ENCODE peak calls at places on chromosomes 16 and 17, in ten cellular contexts. F, Y, V, J, T, Z, K, C, P and M are unnamed samples.

GRCh38 chr16:11016524-11016988 is 72.2 kb downstream of the CLEC16A start:
- DNase-seq in Y (no peak), Z (no peak), C (no peak), P (no peak), T (no peak), V (no peak), J (no peak), K (no peak), F (no peak), M (no peak)

GRCh38 chr17:47959825-47960655 is 2.4 kb upstream of the PRR15L start:
- DNase-seq in P (no peak), V (no peak), Z (no peak), J (peak), F (no peak), K (no peak), T (peak), C (no peak), Y (no peak), M (peak)

GRCh38 chr17:80826955-80827645 is 164.5 kb upstream of the CHMP6 start:
- DNase-seq in K (no peak), P (no peak), F (peak), J (no peak), Z (peak), T (no peak), C (peak), Y (peak), V (peak), M (peak)

GRCh38 chr16:87921236-87921773 is 15.0 kb downstream of the CA5A start:
- DNase-seq in V (no peak), Z (no peak), T (no peak), C (peak), P (no peak), F (no peak), K (no peak), Y (no peak), J (peak), M (no peak)

GRCh38 chr16:860891-861290 is 60.4 kb upstream of the GNG13 start:
- DNase-seq in F (no peak), T (no peak), P (no peak), K (no peak), V (no peak), Z (no peak), J (no peak), C (no peak), Y (no peak), M (no peak)

GRCh38 chr16:87198328-87198731 is 118.9 kb downstream of the C16orf95 start:
- DNase-seq in Z (no peak), J (no peak), P (no peak), C (no peak), T (no peak), F (no peak), V (no peak), Y (no peak), K (no peak), M (peak)

GRCh38 chr16:17348826-17349225 is 121.9 kb downstream of the XYLT1 start:
- DNase-seq in Y (no peak), P (no peak), K (no peak), Z (no peak), F (no peak), C (no peak), T (no peak), J (no peak), V (no peak), M (no peak)

GRCh38 chr17:35117984-35118383 is 1.7 kb downstream of the RAD51D start:
- DNase-seq in K (no peak), V (no peak), Z (no peak), F (no peak), Y (peak), T (no peak), P (no peak), C (no peak), J (no peak), M (no peak)

GRCh38 chr17:21279198-21279535 is 5.3 kb upstream of the MAP2K3 start:
- DNase-seq in P (no peak), J (no peak), Z (no peak), K (no peak), V (no peak), C (no peak), T (no peak), Y (no peak), F (no peak), M (no peak)

GRCh38 chr16:51084074-51084928 is 66.8 kb downstream of the SALL1 start:
- DNase-seq in P (no peak), K (no peak), J (no peak), F (no peak), V (no peak), Z (no peak), T (no peak), C (no peak), Y (peak), M (no peak)

GRCh38 chr17:13792314-13792713 is 190.6 kb upstream of the HS3ST3A1 start:
- DNase-seq in K (no peak), F (peak), J (no peak), V (peak), P (no peak), C (no peak), T (no peak), Y (peak), Z (no peak), M (no peak)

GRCh38 chr17:61284174-61284573 is 115.5 kb upstream of the TBX2 start:
- DNase-seq in Z (no peak), Y (peak), F (no peak), V (peak), C (no peak), K (no peak), J (no peak), T (no peak), P (no peak), M (peak)

GRCh38 chr17:72262748-72263147 is 141.9 kb downstream of the SOX9 start:
- DNase-seq in C (no peak), F (no peak), T (no peak), Y (no peak), J (no peak), P (no peak), Z (no peak), V (no peak), K (no peak), M (no peak)

GRCh38 chr17:58052951-58053715 is 30.1 kb upstream of the DYNLL2 start:
- DNase-seq in C (no peak), F (no peak), P (no peak), Z (no peak), J (no peak), K (no peak), T (no peak), V (no peak), Y (no peak), M (no peak)

GRCh38 chr17:75814900-75815373 is 29.3 kb downstream of the UNC13D start:
- DNase-seq in C (no peak), J (no peak), Z (no peak), K (no peak), F (no peak), T (no peak), V (peak), Y (peak), P (no peak), M (peak)

GRCh38 chr17:28950017-28950751 is 1.1 kb downstream of the PHF12 start:
- DNase-seq in T (peak), P (no peak), Z (no peak), Y (peak), F (peak), C (peak), J (peak), K (peak), V (no peak), M (peak)

GRCh38 chr17:6627019-6627418 is 13.5 kb downstream of the KIAA0753 start:
- DNase-seq in F (no peak), J (no peak), P (no peak), C (no peak), T (no peak), V (no peak), Y (peak), Z (no peak), K (no peak), M (no peak)

GRCh38 chr17:74190154-74190553 is 13.3 kb upstream of the RPL38 start:
- DNase-seq in F (no peak), J (peak), Y (peak), P (peak), T (peak), C (peak), K (no peak), V (no peak), Z (no peak), M (no peak)

GRCh38 chr16:81652798-81653505 is 126.1 kb upstream of the PLCG2 start:
- DNase-seq in K (no peak), V (no peak), T (peak), J (peak), Z (no peak), F (no peak), P (no peak), C (no peak), Y (no peak), M (no peak)

GRCh38 chr16:12340151-12340733 is 363.7 kb downstream of the SNX29 start:
- DNase-seq in C (no peak), F (no peak), K (peak), T (peak), P (no peak), J (peak), V (no peak), Z (no peak), Y (peak), M (peak)

GRCh38 chr16:78973041-78973440 is 627.5 kb downstream of the MAF start:
- DNase-seq in T (no peak), P (peak), V (no peak), C (no peak), F (no peak), K (no peak), Y (no peak), Z (no peak), J (no peak), M (no peak)

GRCh38 chr16:71353736-71354135 is 4.8 kb upstream of the CALB2 start:
- DNase-seq in Y (no peak), J (no peak), V (no peak), F (no peak), Z (no peak), T (no peak), P (no peak), C (peak), K (no peak), M (no peak)

GRCh38 chr17:79797492-79798295 is 817 bp upstream of the CBX8 start:
- DNase-seq in C (no peak), F (no peak), Z (no peak), J (no peak), P (peak), V (no peak), T (peak), K (no peak), Y (no peak), M (no peak)

GRCh38 chr16:84228321-84228838 is 11.4 kb downstream of the KCNG4 start:
- DNase-seq in Z (no peak), K (no peak), C (peak), F (peak), J (no peak), T (no peak), Y (peak), V (peak), P (no peak), M (peak)

GRCh38 chr16:67396159-67396774 is 3.0 kb upstream of the TPPP3 start:
- DNase-seq in P (peak), C (no peak), F (peak), Z (no peak), Y (peak), T (peak), V (no peak), J (peak), K (peak), M (peak)

GRCh38 chr17:59418732-59419166 is 87.3 kb downstream of the YPEL2 start:
- DNase-seq in Z (no peak), T (no peak), C (peak), K (no peak), V (no peak), J (no peak), F (no peak), P (no peak), Y (no peak), M (peak)

GRCh38 chr17:15281909-15282308 is 16.8 kb upstream of the PMP22 start:
- DNase-seq in P (no peak), Z (no peak), K (no peak), V (no peak), T (no peak), F (no peak), J (no peak), Y (no peak), C (no peak), M (no peak)